ENCODE peak calls at places on chromosomes 6 and 20, in six cellular contexts. One of them, this sample, is unnamed.

GRCh38 chr6:149895702-149896310 is 2.1 kb downstream of the RAET1E start:
- DNase-seq in endothelial cell: no peak
- DNase-seq in NCI-H1436: no peak
- DNase-seq in iris pigment epithelial cell: peak
- DNase-seq in ovary: no peak
- DNase-seq in heart right ventricle: peak
- DNase-seq in this sample: no peak

GRCh38 chr6:113530769-113531168 is 326.4 kb upstream of the MARCKS start:
- DNase-seq in heart right ventricle: no peak
- DNase-seq in iris pigment epithelial cell: peak
- DNase-seq in ovary: no peak
- DNase-seq in NCI-H1436: no peak
- DNase-seq in endothelial cell: no peak
- DNase-seq in this sample: no peak

GRCh38 chr6:149405823-149406765 is 6.0 kb downstream of the SUMO4 start:
- DNase-seq in iris pigment epithelial cell: peak
- DNase-seq in NCI-H1436: no peak
- DNase-seq in heart right ventricle: no peak
- DNase-seq in endothelial cell: no peak
- DNase-seq in ovary: no peak
- DNase-seq in this sample: no peak

GRCh38 chr6:140485740-140486467 is 1111.5 kb upstream of the CITED2 start:
- DNase-seq in ovary: peak
- DNase-seq in NCI-H1436: no peak
- DNase-seq in endothelial cell: no peak
- DNase-seq in heart right ventricle: no peak
- DNase-seq in iris pigment epithelial cell: peak
- DNase-seq in this sample: no peak

GRCh38 chr6:16158943-16159557 is 30.2 kb downstream of the MYLIP start:
- DNase-seq in NCI-H1436: no peak
- DNase-seq in iris pigment epithelial cell: no peak
- DNase-seq in endothelial cell: no peak
- DNase-seq in ovary: no peak
- DNase-seq in heart right ventricle: no peak
- DNase-seq in this sample: no peak

GRCh38 chr6:36650848-36651247 is 27.7 kb upstream of the CDKN1A start:
- DNase-seq in heart right ventricle: no peak
- DNase-seq in ovary: no peak
- DNase-seq in endothelial cell: no peak
- DNase-seq in iris pigment epithelial cell: no peak
- DNase-seq in NCI-H1436: no peak
- DNase-seq in this sample: peak

GRCh38 chr6:100881707-100882040 is 545 bp upstream of the ASCC3 start:
- DNase-seq in heart right ventricle: no peak
- DNase-seq in endothelial cell: no peak
- DNase-seq in iris pigment epithelial cell: no peak
- DNase-seq in NCI-H1436: peak
- DNase-seq in ovary: no peak
- DNase-seq in this sample: no peak

GRCh38 chr6:90247262-90247661 is 49.4 kb downstream of the BACH2 start:
- DNase-seq in endothelial cell: no peak
- DNase-seq in iris pigment epithelial cell: no peak
- DNase-seq in heart right ventricle: no peak
- DNase-seq in ovary: no peak
- DNase-seq in NCI-H1436: no peak
- DNase-seq in this sample: no peak

GRCh38 chr6:166496460-166496859 is 90.0 kb downstream of the RAMACL start:
- DNase-seq in iris pigment epithelial cell: no peak
- DNase-seq in heart right ventricle: no peak
- DNase-seq in endothelial cell: no peak
- DNase-seq in ovary: no peak
- DNase-seq in NCI-H1436: no peak
- DNase-seq in this sample: no peak

GRCh38 chr6:11276228-11276627 is 43.8 kb upstream of the NEDD9 start:
- DNase-seq in heart right ventricle: no peak
- DNase-seq in ovary: no peak
- DNase-seq in iris pigment epithelial cell: no peak
- DNase-seq in NCI-H1436: no peak
- DNase-seq in endothelial cell: no peak
- DNase-seq in this sample: no peak

GRCh38 chr6:85192186-85192585 is 257.7 kb upstream of the NT5E start:
- DNase-seq in ovary: no peak
- DNase-seq in iris pigment epithelial cell: peak
- DNase-seq in heart right ventricle: no peak
- DNase-seq in NCI-H1436: no peak
- DNase-seq in endothelial cell: no peak
- DNase-seq in this sample: no peak

GRCh38 chr20:40307937-40308478 is 381.0 kb downstream of the MAFB start:
- DNase-seq in ovary: no peak
- DNase-seq in NCI-H1436: no peak
- DNase-seq in endothelial cell: no peak
- DNase-seq in iris pigment epithelial cell: no peak
- DNase-seq in heart right ventricle: no peak
- DNase-seq in this sample: no peak

GRCh38 chr6:30447237-30447636 is 42.1 kb upstream of the HLA-E start:
- DNase-seq in endothelial cell: peak
- DNase-seq in iris pigment epithelial cell: no peak
- DNase-seq in heart right ventricle: no peak
- DNase-seq in ovary: no peak
- DNase-seq in NCI-H1436: no peak
- DNase-seq in this sample: no peak

GRCh38 chr6:84408028-84408427 is 180.6 kb upstream of the CEP162 start:
- DNase-seq in iris pigment epithelial cell: no peak
- DNase-seq in endothelial cell: no peak
- DNase-seq in heart right ventricle: no peak
- DNase-seq in NCI-H1436: no peak
- DNase-seq in ovary: no peak
- DNase-seq in this sample: no peak

GRCh38 chr6:81806793-81807565 is 54.5 kb upstream of the TENT5A start:
- DNase-seq in endothelial cell: no peak
- DNase-seq in iris pigment epithelial cell: no peak
- DNase-seq in NCI-H1436: no peak
- DNase-seq in ovary: no peak
- DNase-seq in heart right ventricle: no peak
- DNase-seq in this sample: no peak

GRCh38 chr20:37385176-37385575 is 39.2 kb downstream of the SRC start:
- DNase-seq in endothelial cell: no peak
- DNase-seq in ovary: peak
- DNase-seq in iris pigment epithelial cell: no peak
- DNase-seq in heart right ventricle: no peak
- DNase-seq in NCI-H1436: no peak
- DNase-seq in this sample: peak

GRCh38 chr20:47546184-47547033 is 44.7 kb downstream of the NCOA3 start:
- DNase-seq in endothelial cell: no peak
- DNase-seq in iris pigment epithelial cell: peak
- DNase-seq in NCI-H1436: no peak
- DNase-seq in ovary: no peak
- DNase-seq in heart right ventricle: no peak
- DNase-seq in this sample: no peak

GRCh38 chr6:105215506-105215905 is 35.7 kb upstream of the POPDC3 start:
- DNase-seq in endothelial cell: no peak
- DNase-seq in iris pigment epithelial cell: no peak
- DNase-seq in NCI-H1436: no peak
- DNase-seq in heart right ventricle: no peak
- DNase-seq in ovary: no peak
- DNase-seq in this sample: no peak

GRCh38 chr6:17602888-17603287 is 2.8 kb downstream of the FAM8A1 start:
- DNase-seq in iris pigment epithelial cell: no peak
- DNase-seq in NCI-H1436: no peak
- DNase-seq in ovary: no peak
- DNase-seq in endothelial cell: no peak
- DNase-seq in heart right ventricle: no peak
- DNase-seq in this sample: no peak

GRCh38 chr20:5001174-5002076 is at the start of gene SLC23A2:
- DNase-seq in iris pigment epithelial cell: peak
- DNase-seq in heart right ventricle: peak
- DNase-seq in NCI-H1436: no peak
- DNase-seq in endothelial cell: peak
- DNase-seq in ovary: peak
- DNase-seq in this sample: no peak

GRCh38 chr6:168516941-168517741 is 76.2 kb downstream of the SMOC2 start:
- DNase-seq in ovary: no peak
- DNase-seq in NCI-H1436: no peak
- DNase-seq in endothelial cell: no peak
- DNase-seq in iris pigment epithelial cell: no peak
- DNase-seq in heart right ventricle: no peak
- DNase-seq in this sample: no peak

GRCh38 chr20:6122873-6123649 is at the start of gene FERMT1:
- DNase-seq in iris pigment epithelial cell: peak
- DNase-seq in heart right ventricle: peak
- DNase-seq in NCI-H1436: peak
- DNase-seq in ovary: peak
- DNase-seq in endothelial cell: peak
- DNase-seq in this sample: no peak

GRCh38 chr20:6692566-6693168 is 74.8 kb upstream of the BMP2 start:
- DNase-seq in ovary: no peak
- DNase-seq in endothelial cell: no peak
- DNase-seq in heart right ventricle: no peak
- DNase-seq in NCI-H1436: no peak
- DNase-seq in iris pigment epithelial cell: no peak
- DNase-seq in this sample: no peak

GRCh38 chr6:106027316-106027715 is 58.8 kb upstream of the PRDM1 start:
- DNase-seq in ovary: no peak
- DNase-seq in heart right ventricle: no peak
- DNase-seq in NCI-H1436: no peak
- DNase-seq in iris pigment epithelial cell: no peak
- DNase-seq in endothelial cell: no peak
- DNase-seq in this sample: no peak

GRCh38 chr6:3928111-3928510 is 78.9 kb downstream of the FAM50B start:
- DNase-seq in ovary: no peak
- DNase-seq in heart right ventricle: no peak
- DNase-seq in endothelial cell: no peak
- DNase-seq in NCI-H1436: no peak
- DNase-seq in iris pigment epithelial cell: no peak
- DNase-seq in this sample: no peak

GRCh38 chr6:101445527-101445926 is 52.0 kb downstream of the GRIK2 start:
- DNase-seq in NCI-H1436: no peak
- DNase-seq in ovary: no peak
- DNase-seq in heart right ventricle: no peak
- DNase-seq in iris pigment epithelial cell: no peak
- DNase-seq in endothelial cell: no peak
- DNase-seq in this sample: no peak

GRCh38 chr6:125812394-125813231 is 21.9 kb downstream of the NCOA7 start:
- DNase-seq in ovary: no peak
- DNase-seq in NCI-H1436: peak
- DNase-seq in iris pigment epithelial cell: peak
- DNase-seq in endothelial cell: no peak
- DNase-seq in heart right ventricle: no peak
- DNase-seq in this sample: no peak

GRCh38 chr6:106444777-106445507 is 84.4 kb downstream of the CRYBG1 start:
- DNase-seq in endothelial cell: peak
- DNase-seq in iris pigment epithelial cell: peak
- DNase-seq in NCI-H1436: peak
- DNase-seq in heart right ventricle: peak
- DNase-seq in ovary: no peak
- DNase-seq in this sample: no peak

GRCh38 chr6:44651604-44652003 is 264.1 kb downstream of the CDC5L start:
- DNase-seq in ovary: no peak
- DNase-seq in heart right ventricle: no peak
- DNase-seq in NCI-H1436: no peak
- DNase-seq in iris pigment epithelial cell: no peak
- DNase-seq in endothelial cell: no peak
- DNase-seq in this sample: no peak

GRCh38 chr6:156822747-156823206 is 45.6 kb downstream of the ARID1B start:
- DNase-seq in ovary: no peak
- DNase-seq in heart right ventricle: no peak
- DNase-seq in iris pigment epithelial cell: no peak
- DNase-seq in endothelial cell: no peak
- DNase-seq in NCI-H1436: no peak
- DNase-seq in this sample: no peak

GRCh38 chr6:41288025-41288777 is 1.7 kb upstream of the TREM1 start:
- DNase-seq in ovary: no peak
- DNase-seq in NCI-H1436: peak
- DNase-seq in heart right ventricle: no peak
- DNase-seq in endothelial cell: no peak
- DNase-seq in iris pigment epithelial cell: peak
- DNase-seq in this sample: no peak

GRCh38 chr20:49310695-49311094 is 32.8 kb upstream of the ZNFX1 start:
- DNase-seq in endothelial cell: no peak
- DNase-seq in NCI-H1436: no peak
- DNase-seq in ovary: no peak
- DNase-seq in heart right ventricle: no peak
- DNase-seq in iris pigment epithelial cell: peak
- DNase-seq in this sample: no peak

GRCh38 chr6:20038805-20039204 is 173.5 kb downstream of the MBOAT1 start:
- DNase-seq in ovary: no peak
- DNase-seq in endothelial cell: no peak
- DNase-seq in iris pigment epithelial cell: peak
- DNase-seq in heart right ventricle: no peak
- DNase-seq in NCI-H1436: no peak
- DNase-seq in this sample: no peak

GRCh38 chr6:105431226-105431625 is 28.3 kb upstream of the PREP start:
- DNase-seq in NCI-H1436: peak
- DNase-seq in ovary: no peak
- DNase-seq in iris pigment epithelial cell: peak
- DNase-seq in endothelial cell: peak
- DNase-seq in heart right ventricle: peak
- DNase-seq in this sample: no peak

GRCh38 chr20:10716855-10717254 is 43.1 kb upstream of the JAG1 start:
- DNase-seq in iris pigment epithelial cell: peak
- DNase-seq in ovary: no peak
- DNase-seq in NCI-H1436: no peak
- DNase-seq in heart right ventricle: no peak
- DNase-seq in endothelial cell: no peak
- DNase-seq in this sample: no peak

This sample was measured in chondrocyte.